ENCODE peak calls at places on chromosomes 12 and 14, in nine cellular contexts. G, I, U, C, B, F, L, R and D are unnamed samples.

GRCh38 chr12:96445743-96446655 is 43.4 kb upstream of the CFAP54 start:
- DNase-seq in U (peak), I (no peak), G (no peak), F (no peak), R (peak), B (no peak), L (no peak), C (no peak), D (no peak)

GRCh38 chr14:38070213-38070612 is 137.5 kb upstream of the SSTR1 start:
- DNase-seq in C (no peak), F (no peak), U (no peak), R (no peak), G (no peak), I (no peak), B (no peak), L (no peak), D (no peak)

GRCh38 chr12:726281-727140 is 25.9 kb upstream of the WNK1 start:
- DNase-seq in G (no peak), R (no peak), U (no peak), B (peak), F (no peak), C (no peak), L (no peak), I (no peak), D (no peak)

GRCh38 chr12:111093428-111094142 is 173.2 kb upstream of the MYL2 start:
- DNase-seq in U (no peak), F (no peak), C (no peak), B (no peak), L (no peak), G (no peak), I (no peak), R (no peak), D (no peak)

GRCh38 chr14:100147181-100147631 is 12.2 kb downstream of the DEGS2 start:
- DNase-seq in B (no peak), F (no peak), L (no peak), C (no peak), U (no peak), I (no peak), R (no peak), G (no peak), D (no peak)

GRCh38 chr14:105974902-105975301 is 448.5 kb downstream of the TMEM121 start:
- DNase-seq in L (no peak), I (no peak), G (no peak), U (no peak), R (no peak), B (no peak), C (no peak), F (no peak), D (no peak)

GRCh38 chr12:5546616-5547015 is 114.7 kb downstream of the NTF3 start:
- DNase-seq in L (no peak), I (no peak), F (no peak), U (no peak), R (peak), B (no peak), G (no peak), C (peak), D (no peak)

GRCh38 chr12:91777268-91777997 is 368.2 kb downstream of the BTG1 start:
- DNase-seq in B (peak), U (no peak), I (no peak), G (no peak), F (no peak), C (no peak), R (no peak), L (no peak), D (no peak)

GRCh38 chr12:65740873-65741600 is 83.2 kb upstream of the HMGA2 start:
- DNase-seq in G (peak), L (no peak), B (peak), R (peak), F (peak), U (peak), C (peak), I (peak), D (peak)

GRCh38 chr12:211142-211465 is 2.9 kb downstream of the SLC6A12 start:
- DNase-seq in U (no peak), L (no peak), B (no peak), R (no peak), G (no peak), F (no peak), C (no peak), I (no peak), D (no peak)

GRCh38 chr12:57156701-57157403 is 9.4 kb upstream of the LRP1-AS start:
- DNase-seq in R (no peak), B (no peak), F (no peak), U (no peak), G (no peak), C (no peak), I (no peak), L (no peak), D (no peak)

GRCh38 chr12:62250671-62251608 is 9.3 kb upstream of the USP15 start:
- DNase-seq in F (no peak), I (no peak), U (peak), L (no peak), C (no peak), B (no peak), R (peak), G (no peak), D (no peak)

GRCh38 chr14:22887260-22887989 is 4.4 kb downstream of the REM2 start:
- DNase-seq in C (peak), I (peak), F (peak), U (peak), B (peak), G (peak), R (peak), L (no peak), D (no peak)

GRCh38 chr12:121765573-121765972 is 27.9 kb downstream of the RHOF start:
- DNase-seq in U (peak), R (peak), L (no peak), C (peak), G (no peak), F (peak), B (no peak), I (no peak), D (peak)

GRCh38 chr12:123801573-123802178 is 39.6 kb downstream of the DNAH10 start:
- DNase-seq in G (no peak), B (peak), U (peak), L (no peak), I (no peak), F (no peak), C (no peak), R (peak), D (no peak)
- TF ChIP-seq CTCF in G (no peak), B (peak), U (peak), L (peak), I (peak), F (peak), C (peak), R (peak), D (peak)

GRCh38 chr14:74551431-74551830 is 57.9 kb downstream of the ISCA2 start:
- DNase-seq in I (no peak), G (no peak), R (no peak), L (no peak), C (peak), F (no peak), U (no peak), B (no peak), D (no peak)

GRCh38 chr14:74550071-74550470 is 56.5 kb downstream of the ISCA2 start:
- DNase-seq in R (no peak), F (no peak), I (no peak), G (no peak), U (no peak), L (no peak), C (no peak), B (no peak), D (no peak)

GRCh38 chr14:74551001-74551400 is 57.4 kb downstream of the ISCA2 start:
- DNase-seq in G (no peak), R (no peak), I (no peak), C (no peak), U (no peak), B (no peak), F (no peak), L (no peak), D (no peak)

GRCh38 chr14:74548881-74549280 is 55.3 kb downstream of the ISCA2 start:
- DNase-seq in C (no peak), G (no peak), I (no peak), F (no peak), U (peak), R (no peak), L (no peak), B (no peak), D (no peak)

DNA sequence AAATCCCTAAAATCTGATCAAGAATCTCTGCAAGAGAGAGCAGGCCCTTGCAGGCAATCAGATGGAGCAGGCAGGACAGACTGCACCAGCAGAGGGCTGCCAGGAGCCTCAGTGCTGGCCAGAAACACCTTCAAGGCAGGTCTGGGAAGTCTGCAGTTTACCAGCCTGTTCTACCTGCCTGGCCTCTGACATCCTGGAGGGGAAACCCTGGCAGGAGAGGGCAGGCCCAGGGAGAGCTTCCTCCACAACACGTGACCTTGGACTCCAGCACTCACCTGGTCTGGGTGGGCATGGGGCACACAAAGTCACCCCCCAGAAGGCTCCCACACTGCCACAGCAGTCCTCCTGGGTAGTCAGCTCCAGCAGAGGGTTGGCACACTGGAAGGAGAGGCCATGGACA is 56.0 kb downstream of the ISCA2 start:
- DNase-seq in C (peak), U (peak), L (no peak), R (no peak), I (no peak), G (no peak), F (no peak), B (no peak), D (no peak)
- TF ChIP-seq CTCF in C (peak), U (peak), L (peak), R (peak), I (no peak), G (no peak), F (peak), B (peak), D (peak)

GRCh38 chr12:20377750-20378149 is 9.4 kb downstream of the PDE3A start:
- DNase-seq in F (no peak), U (no peak), L (no peak), I (no peak), R (no peak), B (no peak), C (no peak), G (no peak), D (no peak)

GRCh38 chr12:20382117-20382516 is 13.8 kb downstream of the PDE3A start:
- DNase-seq in I (no peak), C (no peak), G (no peak), L (no peak), B (no peak), F (no peak), U (no peak), R (no peak), D (no peak)

GRCh38 chr12:20372326-20373097 is 4.2 kb downstream of the PDE3A start:
- DNase-seq in C (no peak), G (no peak), F (no peak), R (no peak), U (no peak), I (no peak), L (no peak), B (no peak), D (no peak)

GRCh38 chr12:20374775-20375174 is 6.4 kb downstream of the PDE3A start:
- DNase-seq in U (no peak), R (no peak), C (no peak), L (no peak), I (no peak), F (no peak), B (no peak), G (no peak), D (no peak)

DNA sequence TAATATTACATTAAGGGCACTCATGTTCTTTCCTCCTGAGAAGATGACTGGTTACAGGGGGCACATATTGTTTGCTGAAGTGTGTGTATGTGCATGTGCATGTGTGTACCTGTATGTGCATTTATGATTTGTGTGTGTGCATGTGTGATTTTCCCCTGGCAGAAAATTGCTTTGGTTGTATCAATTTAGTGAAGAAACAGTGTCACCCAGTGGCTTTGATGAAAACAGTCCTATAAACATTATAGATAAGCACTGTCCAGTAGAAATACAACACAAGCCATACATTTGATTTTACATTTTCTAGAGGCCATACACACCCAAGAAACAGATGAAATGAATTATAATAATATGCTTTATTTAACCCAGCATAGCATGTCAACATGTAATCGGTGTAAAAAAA is 8.6 kb downstream of the PDE3A start:
- DNase-seq in G (no peak), B (no peak), R (peak), F (no peak), I (no peak), U (peak), L (no peak), C (no peak), D (no peak)
- TF ChIP-seq CTCF in G (no peak), B (peak), R (peak), F (peak), I (peak), U (peak), L (peak), C (peak), D (peak)

DNA sequence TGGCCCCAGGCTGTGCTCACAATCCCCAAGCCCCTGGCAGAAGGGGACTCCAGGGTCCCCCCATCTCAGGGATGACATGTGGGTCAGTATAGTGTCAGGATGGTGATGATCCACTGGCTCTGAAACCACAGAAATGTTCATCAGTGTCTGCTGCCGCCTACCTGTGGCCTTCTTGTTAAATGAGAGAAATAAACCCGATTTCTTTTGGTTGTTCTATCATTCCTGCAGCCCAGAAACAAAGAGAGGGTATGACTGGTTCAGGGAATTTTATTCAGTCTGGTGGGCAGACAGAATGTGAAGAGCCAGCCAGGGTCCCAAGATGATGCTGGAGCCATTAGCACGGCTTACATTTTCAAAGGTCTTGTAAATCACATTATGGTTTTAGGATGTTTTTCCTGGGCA is 86.6 kb downstream of the CRADD start:
- DNase-seq in C (no peak), L (no peak), B (no peak), G (no peak), F (no peak), U (no peak), R (no peak), I (no peak), D (no peak)
- TF ChIP-seq CTCF in C (peak), L (no peak), B (peak), G (no peak), F (peak), U (no peak), R (peak), I (no peak), D (no peak)

GRCh38 chr14:53360821-53361220 is 207.7 kb upstream of the DDHD1 start:
- DNase-seq in U (no peak), C (no peak), L (no peak), R (no peak), I (no peak), F (no peak), B (no peak), G (no peak), D (no peak)

GRCh38 chr14:53355581-53356112 is 202.5 kb upstream of the DDHD1 start:
- DNase-seq in U (peak), B (peak), R (peak), C (peak), I (no peak), L (peak), G (peak), F (peak), D (no peak)

GRCh38 chr14:53356361-53357150 is 203.4 kb upstream of the DDHD1 start:
- DNase-seq in C (peak), G (no peak), L (no peak), R (no peak), U (no peak), B (no peak), F (peak), I (no peak), D (no peak)

GRCh38 chr14:53354331-53354730 is 201.2 kb upstream of the DDHD1 start:
- DNase-seq in F (no peak), G (no peak), U (no peak), R (no peak), C (peak), L (no peak), I (no peak), B (no peak), D (no peak)

GRCh38 chr14:53358166-53358565 is 205.0 kb upstream of the DDHD1 start:
- DNase-seq in F (no peak), R (no peak), I (no peak), L (no peak), G (no peak), U (no peak), C (no peak), B (no peak), D (no peak)
- TF ChIP-seq CTCF in F (no peak), R (no peak), I (no peak), L (no peak), G (no peak), U (no peak), C (no peak), B (no peak), D (no peak)

DNA sequence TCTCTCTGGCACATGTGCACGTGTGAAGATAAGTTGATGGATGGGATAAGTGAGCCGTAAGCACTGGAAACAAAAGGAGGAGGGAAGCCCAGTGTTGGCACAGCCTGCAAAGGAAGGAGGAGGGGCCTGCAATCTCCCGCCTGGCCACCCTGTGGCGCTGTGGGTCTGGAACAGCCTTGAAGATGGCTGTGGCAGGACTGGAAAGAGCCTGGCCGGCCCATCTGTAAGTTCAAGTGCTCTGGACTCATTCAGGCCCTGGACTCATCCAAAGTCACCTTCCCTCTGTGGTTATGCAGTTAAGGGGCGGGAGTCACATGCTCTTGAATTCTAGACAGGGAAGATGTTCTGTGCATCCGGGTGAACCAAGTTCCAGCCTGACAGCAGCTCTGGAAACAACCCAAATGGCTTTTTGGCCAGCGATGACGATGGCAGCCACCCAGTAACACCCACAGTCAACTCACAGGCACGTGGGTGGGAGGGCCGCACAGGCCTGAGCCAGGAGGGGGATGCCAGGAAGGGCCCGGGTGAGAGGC is 50.4 kb downstream of the CHGA start:
- DNase-seq in I (peak), L (peak), B (no peak), R (peak), G (peak), F (peak), U (peak), C (peak), D (peak)
- TF ChIP-seq CTCF in I (peak), L (peak), B (peak), R (peak), G (peak), F (peak), U (peak), C (peak), D (peak)

DNA sequence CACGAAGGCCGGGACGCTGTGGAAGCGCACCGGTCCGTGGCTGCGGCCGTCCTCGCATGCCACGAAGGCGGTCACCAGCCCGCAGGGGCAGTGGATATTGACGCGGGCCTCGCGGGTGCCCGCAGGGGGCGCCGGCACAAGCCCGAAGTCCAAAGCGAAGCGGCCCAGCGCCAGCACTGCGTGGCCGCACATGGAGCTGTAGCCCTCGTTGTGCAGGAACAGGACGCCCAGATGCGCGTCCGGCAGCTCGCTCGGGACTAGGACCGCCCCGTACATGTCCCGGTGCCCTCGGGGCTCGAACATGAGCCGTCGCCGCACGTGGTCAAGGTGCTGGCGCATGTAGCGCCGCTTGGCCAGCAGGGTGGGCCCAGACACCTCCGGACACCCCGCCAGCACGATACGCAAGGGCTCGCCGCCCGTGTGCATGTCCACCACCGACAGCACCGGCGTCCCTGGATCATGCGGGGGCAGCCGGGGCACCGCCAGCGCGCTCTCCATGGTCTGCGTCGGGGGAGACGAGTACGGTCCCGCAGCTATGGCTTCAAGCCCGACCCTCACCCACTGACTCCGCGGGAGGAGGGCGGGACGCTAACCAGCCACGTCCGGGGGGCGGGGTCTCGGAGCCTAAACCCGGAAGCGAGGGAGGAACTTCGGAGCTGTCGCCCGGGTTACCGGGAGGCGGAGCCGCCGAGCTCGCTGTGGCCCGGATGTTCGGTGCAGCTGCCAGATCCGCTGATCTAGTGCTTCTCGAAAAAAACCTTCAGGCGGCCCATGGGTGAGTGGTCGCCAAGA is at the start of the genes JKAMP and L3HYPDH:
- DNase-seq in G (peak), F (peak), U (peak), I (peak), C (peak), L (peak), B (peak), R (peak), D (peak)
- TF ChIP-seq CTCF in G (no peak), F (peak), U (peak), I (peak), C (peak), L (peak), B (peak), R (peak), D (peak)

DNA sequence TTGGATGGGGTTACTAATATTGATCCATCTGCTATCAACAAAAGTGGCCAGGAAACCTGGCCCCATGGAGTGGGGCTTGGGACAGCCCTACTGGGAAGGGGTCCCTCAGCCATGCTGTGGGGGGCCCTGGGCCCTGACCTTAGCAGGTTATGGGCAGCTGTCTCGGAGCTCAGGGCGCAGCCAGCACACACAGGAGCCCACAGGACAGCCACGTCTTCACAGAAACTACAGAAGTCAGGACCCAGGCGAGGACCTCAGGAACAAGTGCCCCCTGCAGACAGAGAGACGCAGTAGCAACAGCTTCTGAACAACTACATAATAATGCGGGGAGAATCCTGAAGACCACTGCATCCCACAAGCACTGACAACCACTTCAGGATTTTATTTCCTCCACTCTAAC is 11.9 kb upstream of the FKBP11 start:
- DNase-seq in G (peak), F (peak), L (no peak), I (no peak), U (no peak), B (no peak), C (peak), R (no peak), D (no peak)
- TF ChIP-seq CTCF in G (no peak), F (peak), L (peak), I (peak), U (peak), B (peak), C (peak), R (no peak), D (no peak)